ENCODE peak calls at places on chromosomes 7 and 10, in ten cellular contexts. One of them, this sample, is unnamed.

GRCh38 chr10:14583967-14584366 is 190.7 kb downstream of the FAM107B start:
- DNase-seq in neuronal stem cell: no peak
- DNase-seq in left lung: no peak
- DNase-seq in Panc1: no peak
- DNase-seq in astrocyte of the spinal cord: no peak
- DNase-seq in keratinocyte: no peak
- DNase-seq in lower lobe of right lung: no peak
- DNase-seq in psoas muscle: no peak
- DNase-seq in transverse colon: no peak
- DNase-seq in CD8-positive, alpha-beta T cell: no peak
- DNase-seq in this sample: no peak

GRCh38 chr10:124138195-124138882 is 44.9 kb upstream of the CHST15 start:
- DNase-seq in neuronal stem cell: no peak
- DNase-seq in left lung: no peak
- DNase-seq in Panc1: no peak
- DNase-seq in astrocyte of the spinal cord: peak
- DNase-seq in keratinocyte: no peak
- DNase-seq in lower lobe of right lung: no peak
- DNase-seq in psoas muscle: no peak
- DNase-seq in transverse colon: no peak
- DNase-seq in CD8-positive, alpha-beta T cell: no peak
- DNase-seq in this sample: no peak

GRCh38 chr7:157690058-157690832 is 353.4 kb downstream of the DNAJB6 start:
- DNase-seq in neuronal stem cell: peak
- DNase-seq in left lung: peak
- DNase-seq in Panc1: no peak
- DNase-seq in astrocyte of the spinal cord: no peak
- DNase-seq in keratinocyte: no peak
- DNase-seq in lower lobe of right lung: no peak
- DNase-seq in psoas muscle: no peak
- DNase-seq in transverse colon: no peak
- DNase-seq in CD8-positive, alpha-beta T cell: no peak
- DNase-seq in this sample: no peak

GRCh38 chr7:68862736-68863135 is 735.5 kb upstream of the AUTS2 start:
- DNase-seq in neuronal stem cell: no peak
- DNase-seq in left lung: no peak
- DNase-seq in Panc1: no peak
- DNase-seq in astrocyte of the spinal cord: no peak
- DNase-seq in keratinocyte: no peak
- DNase-seq in lower lobe of right lung: no peak
- DNase-seq in psoas muscle: no peak
- DNase-seq in transverse colon: no peak
- DNase-seq in CD8-positive, alpha-beta T cell: no peak
- DNase-seq in this sample: no peak

GRCh38 chr10:96532523-96532922 is 18.8 kb upstream of the TLL2 start:
- DNase-seq in neuronal stem cell: no peak
- DNase-seq in left lung: no peak
- DNase-seq in Panc1: no peak
- DNase-seq in astrocyte of the spinal cord: no peak
- DNase-seq in keratinocyte: no peak
- DNase-seq in lower lobe of right lung: no peak
- DNase-seq in psoas muscle: no peak
- DNase-seq in transverse colon: no peak
- DNase-seq in CD8-positive, alpha-beta T cell: no peak
- DNase-seq in this sample: no peak

GRCh38 chr10:18582803-18583202 is 68.6 kb downstream of the NSUN6 start:
- DNase-seq in neuronal stem cell: no peak
- DNase-seq in left lung: no peak
- DNase-seq in Panc1: no peak
- DNase-seq in astrocyte of the spinal cord: peak
- DNase-seq in keratinocyte: no peak
- DNase-seq in lower lobe of right lung: no peak
- DNase-seq in psoas muscle: no peak
- DNase-seq in transverse colon: no peak
- DNase-seq in CD8-positive, alpha-beta T cell: no peak
- DNase-seq in this sample: no peak

GRCh38 chr7:94933256-94933990 is 26.0 kb downstream of the PPP1R9A start:
- DNase-seq in neuronal stem cell: no peak
- DNase-seq in left lung: no peak
- DNase-seq in Panc1: no peak
- DNase-seq in astrocyte of the spinal cord: no peak
- DNase-seq in keratinocyte: no peak
- DNase-seq in lower lobe of right lung: no peak
- DNase-seq in psoas muscle: no peak
- DNase-seq in transverse colon: no peak
- DNase-seq in CD8-positive, alpha-beta T cell: no peak
- DNase-seq in this sample: no peak

GRCh38 chr10:930415-931325 is 835 bp downstream of the LARP4B start:
- DNase-seq in neuronal stem cell: peak
- DNase-seq in left lung: peak
- DNase-seq in Panc1: no peak
- DNase-seq in astrocyte of the spinal cord: peak
- DNase-seq in keratinocyte: no peak
- DNase-seq in lower lobe of right lung: peak
- DNase-seq in psoas muscle: peak
- DNase-seq in transverse colon: peak
- DNase-seq in CD8-positive, alpha-beta T cell: no peak
- DNase-seq in this sample: peak

GRCh38 chr7:148191391-148192076 is 399.0 kb upstream of the C7orf33 start:
- DNase-seq in neuronal stem cell: no peak
- DNase-seq in left lung: no peak
- DNase-seq in Panc1: no peak
- DNase-seq in astrocyte of the spinal cord: no peak
- DNase-seq in keratinocyte: no peak
- DNase-seq in lower lobe of right lung: no peak
- DNase-seq in psoas muscle: no peak
- DNase-seq in transverse colon: no peak
- DNase-seq in CD8-positive, alpha-beta T cell: no peak
- DNase-seq in this sample: no peak

GRCh38 chr7:74306737-74307469 is 17.7 kb downstream of the CLIP2 start:
- DNase-seq in neuronal stem cell: no peak
- DNase-seq in left lung: no peak
- DNase-seq in Panc1: no peak
- DNase-seq in astrocyte of the spinal cord: peak
- DNase-seq in keratinocyte: no peak
- DNase-seq in lower lobe of right lung: no peak
- DNase-seq in psoas muscle: peak
- DNase-seq in transverse colon: peak
- DNase-seq in CD8-positive, alpha-beta T cell: no peak
- DNase-seq in this sample: no peak

GRCh38 chr7:90212149-90212495 is 582 bp downstream of the STEAP2 start:
- DNase-seq in neuronal stem cell: no peak
- DNase-seq in left lung: no peak
- DNase-seq in Panc1: no peak
- DNase-seq in astrocyte of the spinal cord: peak
- DNase-seq in keratinocyte: no peak
- DNase-seq in lower lobe of right lung: no peak
- DNase-seq in psoas muscle: no peak
- DNase-seq in transverse colon: no peak
- DNase-seq in CD8-positive, alpha-beta T cell: no peak
- DNase-seq in this sample: peak
- H3K4me3 ChIP-seq in neuronal stem cell: peak
- H3K4me3 ChIP-seq in left lung: peak
- H3K4me3 ChIP-seq in Panc1: peak
- H3K4me3 ChIP-seq in astrocyte of the spinal cord: peak
- H3K4me3 ChIP-seq in keratinocyte: peak
- H3K4me3 ChIP-seq in lower lobe of right lung: peak
- H3K4me3 ChIP-seq in psoas muscle: peak
- H3K4me3 ChIP-seq in transverse colon: peak
- H3K4me3 ChIP-seq in CD8-positive, alpha-beta T cell: no peak
- H3K4me3 ChIP-seq in this sample: peak

GRCh38 chr10:70617798-70618568 is 15.4 kb upstream of the PRF1 start:
- DNase-seq in neuronal stem cell: no peak
- DNase-seq in left lung: no peak
- DNase-seq in Panc1: no peak
- DNase-seq in astrocyte of the spinal cord: peak
- DNase-seq in keratinocyte: no peak
- DNase-seq in lower lobe of right lung: no peak
- DNase-seq in psoas muscle: no peak
- DNase-seq in transverse colon: no peak
- DNase-seq in CD8-positive, alpha-beta T cell: no peak
- DNase-seq in this sample: no peak
- H3K4me3 ChIP-seq in neuronal stem cell: no peak
- H3K4me3 ChIP-seq in left lung: no peak
- H3K4me3 ChIP-seq in Panc1: no peak
- H3K4me3 ChIP-seq in astrocyte of the spinal cord: no peak
- H3K4me3 ChIP-seq in keratinocyte: no peak
- H3K4me3 ChIP-seq in lower lobe of right lung: no peak
- H3K4me3 ChIP-seq in psoas muscle: no peak
- H3K4me3 ChIP-seq in transverse colon: no peak
- H3K4me3 ChIP-seq in CD8-positive, alpha-beta T cell: no peak
- H3K4me3 ChIP-seq in this sample: no peak

GRCh38 chr7:130141161-130141857 is 63.9 kb downstream of the TMEM209 start:
- DNase-seq in neuronal stem cell: peak
- DNase-seq in left lung: peak
- DNase-seq in Panc1: no peak
- DNase-seq in astrocyte of the spinal cord: peak
- DNase-seq in keratinocyte: no peak
- DNase-seq in lower lobe of right lung: peak
- DNase-seq in psoas muscle: peak
- DNase-seq in transverse colon: peak
- DNase-seq in CD8-positive, alpha-beta T cell: no peak
- DNase-seq in this sample: no peak

GRCh38 chr7:130139193-130139950 is 65.8 kb downstream of the TMEM209 start:
- DNase-seq in neuronal stem cell: no peak
- DNase-seq in left lung: no peak
- DNase-seq in Panc1: no peak
- DNase-seq in astrocyte of the spinal cord: no peak
- DNase-seq in keratinocyte: no peak
- DNase-seq in lower lobe of right lung: no peak
- DNase-seq in psoas muscle: no peak
- DNase-seq in transverse colon: no peak
- DNase-seq in CD8-positive, alpha-beta T cell: no peak
- DNase-seq in this sample: no peak

GRCh38 chr7:130142654-130143333 is 62.4 kb downstream of the TMEM209 start:
- DNase-seq in neuronal stem cell: no peak
- DNase-seq in left lung: no peak
- DNase-seq in Panc1: no peak
- DNase-seq in astrocyte of the spinal cord: no peak
- DNase-seq in keratinocyte: no peak
- DNase-seq in lower lobe of right lung: no peak
- DNase-seq in psoas muscle: no peak
- DNase-seq in transverse colon: no peak
- DNase-seq in CD8-positive, alpha-beta T cell: no peak
- DNase-seq in this sample: no peak

GRCh38 chr7:130141858-130142653 is 63.1 kb downstream of the TMEM209 start:
- DNase-seq in neuronal stem cell: no peak
- DNase-seq in left lung: no peak
- DNase-seq in Panc1: no peak
- DNase-seq in astrocyte of the spinal cord: no peak
- DNase-seq in keratinocyte: no peak
- DNase-seq in lower lobe of right lung: no peak
- DNase-seq in psoas muscle: no peak
- DNase-seq in transverse colon: no peak
- DNase-seq in CD8-positive, alpha-beta T cell: no peak
- DNase-seq in this sample: no peak

GRCh38 chr7:130140551-130141160 is 64.5 kb downstream of the TMEM209 start:
- DNase-seq in neuronal stem cell: no peak
- DNase-seq in left lung: no peak
- DNase-seq in Panc1: no peak
- DNase-seq in astrocyte of the spinal cord: no peak
- DNase-seq in keratinocyte: no peak
- DNase-seq in lower lobe of right lung: no peak
- DNase-seq in psoas muscle: no peak
- DNase-seq in transverse colon: no peak
- DNase-seq in CD8-positive, alpha-beta T cell: no peak
- DNase-seq in this sample: no peak
- H3K4me3 ChIP-seq in neuronal stem cell: no peak
- H3K4me3 ChIP-seq in left lung: peak
- H3K4me3 ChIP-seq in Panc1: no peak
- H3K4me3 ChIP-seq in astrocyte of the spinal cord: no peak
- H3K4me3 ChIP-seq in keratinocyte: no peak
- H3K4me3 ChIP-seq in lower lobe of right lung: peak
- H3K4me3 ChIP-seq in psoas muscle: peak
- H3K4me3 ChIP-seq in transverse colon: peak
- H3K4me3 ChIP-seq in CD8-positive, alpha-beta T cell: peak
- H3K4me3 ChIP-seq in this sample: no peak

DNA sequence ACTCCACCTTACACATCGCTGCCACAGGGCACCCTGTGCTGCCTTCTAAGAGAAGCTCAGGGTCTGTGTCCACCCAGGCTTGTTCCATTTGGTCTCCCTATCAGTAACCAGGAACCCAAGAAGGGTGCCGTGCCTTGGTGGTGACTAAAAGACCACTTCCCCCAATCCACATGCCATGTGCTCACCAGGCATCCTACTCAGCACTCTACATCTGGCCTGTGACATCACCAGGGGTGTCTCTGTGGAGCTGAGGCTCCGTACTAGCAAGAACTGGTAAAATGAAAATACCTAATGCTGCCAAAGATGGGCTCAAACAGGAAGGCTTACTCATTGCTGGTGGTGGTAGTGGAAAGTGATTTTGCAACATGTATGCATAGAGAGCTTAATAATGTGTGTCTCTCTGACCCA is 19.0 kb upstream of the C10orf71 start:
- DNase-seq in neuronal stem cell: no peak
- DNase-seq in left lung: no peak
- DNase-seq in Panc1: no peak
- DNase-seq in astrocyte of the spinal cord: peak
- DNase-seq in keratinocyte: no peak
- DNase-seq in lower lobe of right lung: no peak
- DNase-seq in psoas muscle: no peak
- DNase-seq in transverse colon: no peak
- DNase-seq in CD8-positive, alpha-beta T cell: no peak
- DNase-seq in this sample: no peak
- H3K4me3 ChIP-seq in neuronal stem cell: peak
- H3K4me3 ChIP-seq in left lung: no peak
- H3K4me3 ChIP-seq in Panc1: no peak
- H3K4me3 ChIP-seq in astrocyte of the spinal cord: no peak
- H3K4me3 ChIP-seq in keratinocyte: no peak
- H3K4me3 ChIP-seq in lower lobe of right lung: no peak
- H3K4me3 ChIP-seq in psoas muscle: no peak
- H3K4me3 ChIP-seq in transverse colon: no peak
- H3K4me3 ChIP-seq in CD8-positive, alpha-beta T cell: no peak
- H3K4me3 ChIP-seq in this sample: no peak

This sample was measured in Caco-2.